ENCODE peak calls at places on chromosomes 3 and 15, in eight cellular contexts. V, W, O, Z, D, Q, R and H are unnamed samples.

GRCh38 chr3:71305246-71306206 is 278.0 kb downstream of the FOXP1 start:
- DNase-seq in Q (no peak), R (peak), V (no peak), W (no peak), Z (no peak), D (no peak), O (peak), H (no peak)

GRCh38 chr3:182609575-182610156 is 183.6 kb upstream of the ATP11B start:
- DNase-seq in O (no peak), Z (no peak), Q (no peak), V (no peak), W (peak), R (no peak), D (peak), H (peak)

GRCh38 chr3:122151480-122151879 is 32.0 kb upstream of the CASR start:
- DNase-seq in R (no peak), V (no peak), W (no peak), Z (no peak), Q (no peak), O (no peak), D (no peak), H (no peak)

GRCh38 chr3:14757153-14757700 is 61.5 kb upstream of the FGD5 start:
- DNase-seq in Z (no peak), W (no peak), Q (no peak), O (no peak), V (no peak), R (no peak), D (no peak), H (no peak)

GRCh38 chr3:141261472-141262171 is 30.0 kb downstream of the PXYLP1 start:
- DNase-seq in Q (no peak), V (peak), D (no peak), W (no peak), Z (no peak), O (no peak), R (no peak), H (no peak)

GRCh38 chr15:85785887-85786777 is 8.6 kb downstream of the KLHL25 start:
- DNase-seq in Q (no peak), Z (no peak), O (peak), R (no peak), V (no peak), W (peak), D (no peak), H (no peak)

GRCh38 chr15:41900526-41901380 is 6.9 kb upstream of the SPTBN5 start:
- DNase-seq in R (no peak), O (no peak), Q (no peak), W (no peak), V (peak), D (no peak), Z (no peak), H (no peak)

GRCh38 chr3:197847866-197848401 is 56.9 kb downstream of the LRCH3 start:
- DNase-seq in V (no peak), D (no peak), W (no peak), Z (no peak), O (no peak), R (no peak), Q (peak), H (no peak)

GRCh38 chr3:99678023-99678422 is 39.6 kb downstream of the COL8A1 start:
- DNase-seq in V (no peak), Z (no peak), Q (no peak), W (no peak), O (peak), D (no peak), R (no peak), H (no peak)

GRCh38 chr3:192573240-192573639 is 154.1 kb downstream of the FGF12 start:
- DNase-seq in R (no peak), V (no peak), Z (no peak), O (no peak), W (no peak), D (no peak), Q (no peak), H (no peak)

GRCh38 chr3:120796944-120797343 is 54.4 kb downstream of the GTF2E1 start:
- DNase-seq in W (no peak), D (no peak), R (no peak), O (no peak), V (no peak), Z (no peak), Q (no peak), H (no peak)

GRCh38 chr3:133662256-133662773 is 574 bp upstream of the TOPBP1 start:
- DNase-seq in R (no peak), Z (no peak), W (no peak), O (peak), Q (peak), V (peak), D (no peak), H (no peak)

GRCh38 chr15:65330934-65331645 is 26.6 kb downstream of the RNU5B-1 start:
- DNase-seq in V (no peak), Z (no peak), Q (no peak), R (no peak), W (no peak), O (no peak), D (peak), H (no peak)

GRCh38 chr15:94453227-94453626 is 221.9 kb downstream of the MCTP2 start:
- DNase-seq in O (no peak), Z (no peak), Q (no peak), D (no peak), W (no peak), V (no peak), R (no peak), H (no peak)

GRCh38 chr3:9185701-9186100 is 63.7 kb downstream of the SRGAP3 start:
- DNase-seq in D (no peak), R (no peak), W (no peak), Z (no peak), O (no peak), Q (no peak), V (no peak), H (no peak)

GRCh38 chr15:68767833-68768232 is 52.9 kb downstream of the ANP32A start:
- DNase-seq in Z (no peak), W (no peak), Q (no peak), V (no peak), O (no peak), R (no peak), D (no peak), H (no peak)

GRCh38 chr3:4866841-4867240 is 112.4 kb upstream of the BHLHE40 start:
- DNase-seq in R (no peak), W (no peak), Q (no peak), Z (no peak), V (no peak), O (peak), D (no peak), H (no peak)

GRCh38 chr3:88452228-88452627 is 302.5 kb downstream of the C3orf38 start:
- DNase-seq in O (no peak), R (no peak), Z (no peak), W (no peak), Q (no peak), D (no peak), V (no peak), H (no peak)

GRCh38 chr3:9916734-9917680 is at the start of gene IL17RC:
- DNase-seq in R (no peak), Q (no peak), O (peak), D (peak), V (peak), Z (peak), W (peak), H (peak)

GRCh38 chr3:27322634-27323033 is 46.5 kb downstream of the NEK10 start:
- DNase-seq in D (no peak), Q (no peak), O (no peak), Z (no peak), R (no peak), V (no peak), W (no peak), H (no peak)